ENCODE peak calls at places on chromosomes 3 and 15, in five cellular contexts. N is K562, X is A549, B is HCT116, Y is GM12878. M is an unnamed sample.

GRCh38 chr15:33074942-33075341 is 119.6 kb downstream of the FMN1 start:
- DNase-seq in X (no peak), N (no peak), Y (no peak), B (no peak), M (no peak)

GRCh38 chr3:156674911-156675743 is 737 bp downstream of the TIPARP start:
- DNase-seq in N (peak), Y (no peak), X (peak), B (no peak), M (peak)

GRCh38 chr3:17500618-17501017 is 241.8 kb downstream of the TBC1D5 start:
- DNase-seq in Y (no peak), N (no peak), X (no peak), B (peak), M (no peak)

GRCh38 chr3:57168151-57168550 is 3.0 kb upstream of the IL17RD start:
- DNase-seq in N (no peak), B (no peak), X (no peak), Y (no peak), M (no peak)

GRCh38 chr15:77417642-77418041 is 2.3 kb downstream of the PEAK1 start:
- DNase-seq in Y (no peak), X (no peak), B (no peak), N (no peak), M (no peak)

GRCh38 chr3:109687626-109688025 is 350.3 kb upstream of the DPPA4 start:
- DNase-seq in X (no peak), N (no peak), B (no peak), Y (no peak), M (no peak)

GRCh38 chr3:55639886-55640765 is 153.0 kb upstream of the WNT5A start:
- DNase-seq in Y (no peak), N (no peak), X (no peak), B (no peak), M (no peak)

GRCh38 chr3:148648685-148649352 is 48.9 kb upstream of the AGTR1 start:
- DNase-seq in B (no peak), X (peak), N (no peak), Y (no peak), M (no peak)

GRCh38 chr3:114307222-114307840 is 13.5 kb downstream of the TIGIT start:
- DNase-seq in N (no peak), Y (no peak), B (no peak), X (no peak), M (no peak)

GRCh38 chr3:141877911-141878310 is 1.5 kb downstream of the ATP1B3 start:
- DNase-seq in X (peak), N (no peak), Y (no peak), B (no peak), M (peak)

GRCh38 chr3:197598404-197598980 is 42.7 kb upstream of the BDH1 start:
- DNase-seq in N (no peak), X (no peak), Y (no peak), B (no peak), M (no peak)

GRCh38 chr3:142853270-142854163 is 35.4 kb downstream of the PCOLCE2 start:
- DNase-seq in N (no peak), Y (no peak), B (peak), X (peak), M (no peak)

GRCh38 chr3:43727930-43728329 is 37.2 kb downstream of the ABHD5 start:
- DNase-seq in Y (no peak), N (no peak), X (no peak), B (no peak), M (no peak)

GRCh38 chr3:53162672-53163458 is 1.9 kb downstream of the PRKCD start:
- DNase-seq in Y (no peak), B (no peak), X (no peak), N (peak), M (peak)

GRCh38 chr15:41984622-41985021 is 12.3 kb upstream of the EHD4 start:
- DNase-seq in X (no peak), N (no peak), B (no peak), Y (no peak), M (no peak)

GRCh38 chr3:42711491-42712343 is 9.1 kb upstream of the HHATL start:
- DNase-seq in Y (no peak), N (no peak), X (peak), B (no peak), M (no peak)

GRCh38 chr3:52636673-52637072 is 49.0 kb downstream of the PBRM1 start:
- DNase-seq in N (no peak), B (peak), Y (no peak), X (no peak), M (no peak)

GRCh38 chr3:57820479-57820878 is 64.4 kb downstream of the SLMAP start:
- DNase-seq in N (no peak), B (no peak), Y (no peak), X (no peak), M (no peak)

GRCh38 chr3:32502089-32502943 is at the start of gene CMTM6:
- DNase-seq in Y (no peak), N (peak), X (peak), B (peak), M (peak)

GRCh38 chr3:111976254-111976653 is 2.6 kb upstream of the ABHD10 start:
- DNase-seq in B (no peak), Y (no peak), N (no peak), X (no peak), M (no peak)

GRCh38 chr15:82539690-82540054 is 585 bp downstream of the RPS17 start:
- DNase-seq in Y (no peak), N (peak), X (no peak), B (no peak), M (peak)

GRCh38 chr15:81491414-81492101 is 117.5 kb upstream of the TMC3 start:
- DNase-seq in B (no peak), N (no peak), X (no peak), Y (no peak), M (no peak)

GRCh38 chr3:52289747-52290595 is 2.3 kb downstream of the GLYCTK start:
- DNase-seq in Y (no peak), X (no peak), N (no peak), B (no peak), M (no peak)

GRCh38 chr3:155535098-155535497 is 209.8 kb downstream of the PLCH1 start:
- DNase-seq in N (no peak), X (no peak), Y (no peak), B (no peak), M (no peak)

GRCh38 chr15:29747837-29748417 is 74.3 kb downstream of the TJP1 start:
- DNase-seq in N (no peak), X (no peak), B (peak), Y (no peak), M (no peak)

GRCh38 chr3:188431553-188431952 is 277.6 kb downstream of the LPP start:
- DNase-seq in Y (no peak), B (no peak), X (no peak), N (no peak), M (peak)

GRCh38 chr3:49170744-49171118 is 667 bp upstream of the KLHDC8B start:
- DNase-seq in N (no peak), X (no peak), B (no peak), Y (no peak), M (no peak)

GRCh38 chr3:4351164-4351855 is 48.1 kb downstream of the SETMAR start:
- DNase-seq in N (peak), X (no peak), B (no peak), Y (no peak), M (no peak)

GRCh38 chr15:64854041-64854440 is 12.3 kb downstream of the PLEKHO2 start:
- DNase-seq in X (no peak), Y (no peak), B (no peak), N (no peak), M (no peak)

GRCh38 chr15:33460166-33460805 is 149.5 kb downstream of the RYR3 start:
- DNase-seq in X (no peak), B (no peak), N (no peak), Y (no peak), M (no peak)

GRCh38 chr3:114411811-114412803 is 118.3 kb downstream of the TIGIT start:
- DNase-seq in Y (no peak), N (no peak), X (peak), B (peak), M (no peak)

GRCh38 chr3:111151438-111151837 is 79.8 kb downstream of the NECTIN3 start:
- DNase-seq in X (no peak), Y (no peak), B (peak), N (no peak), M (no peak)

GRCh38 chr3:61610316-61610715 is 48.9 kb downstream of the PTPRG start:
- DNase-seq in N (no peak), Y (no peak), B (no peak), X (no peak), M (no peak)

GRCh38 chr3:106438916-106439315 is 570.1 kb upstream of the CBLB start:
- DNase-seq in X (no peak), B (no peak), N (no peak), Y (no peak), M (no peak)

GRCh38 chr15:74062236-74062635 is 20.1 kb downstream of the GOLGA6A start:
- DNase-seq in Y (no peak), B (no peak), X (no peak), N (no peak), M (no peak)

GRCh38 chr15:65115542-65115941 is 542 bp upstream of the UBAP1L start:
- DNase-seq in X (no peak), Y (no peak), B (no peak), N (no peak), M (no peak)

GRCh38 chr3:49148159-49148558 is 15.3 kb upstream of the LAMB2 start:
- DNase-seq in X (no peak), N (no peak), Y (no peak), B (no peak), M (no peak)

GRCh38 chr3:159174715-159175390 is 373.0 kb downstream of the MFSD1 start:
- DNase-seq in X (no peak), Y (no peak), N (no peak), B (no peak), M (no peak)

GRCh38 chr15:88255496-88256171 is 905 bp downstream of the NTRK3 start:
- DNase-seq in B (no peak), Y (no peak), X (peak), N (no peak), M (no peak)

GRCh38 chr15:40080847-40081246 is 27.8 kb downstream of the BMF start:
- DNase-seq in X (no peak), Y (no peak), B (no peak), N (no peak), M (no peak)
- TF ChIP-seq MAX in X (no peak), Y (no peak), B (no peak), N (no peak), M (no peak)

GRCh38 chr3:130773371-130773770 is 26.7 kb upstream of the PIK3R4 start:
- DNase-seq in X (no peak), Y (no peak), N (no peak), B (no peak), M (no peak)
- H3K4me3 ChIP-seq in X (no peak), Y (no peak), N (no peak), B (no peak), M (no peak)

GRCh38 chr3:172040078-172040975 is 949 bp downstream of the FNDC3B start:
- DNase-seq in B (peak), X (peak), N (peak), Y (no peak), M (peak)
- TF ChIP-seq POLR2A in B (no peak), X (no peak), N (no peak), Y (peak), M (no peak)

DNA sequence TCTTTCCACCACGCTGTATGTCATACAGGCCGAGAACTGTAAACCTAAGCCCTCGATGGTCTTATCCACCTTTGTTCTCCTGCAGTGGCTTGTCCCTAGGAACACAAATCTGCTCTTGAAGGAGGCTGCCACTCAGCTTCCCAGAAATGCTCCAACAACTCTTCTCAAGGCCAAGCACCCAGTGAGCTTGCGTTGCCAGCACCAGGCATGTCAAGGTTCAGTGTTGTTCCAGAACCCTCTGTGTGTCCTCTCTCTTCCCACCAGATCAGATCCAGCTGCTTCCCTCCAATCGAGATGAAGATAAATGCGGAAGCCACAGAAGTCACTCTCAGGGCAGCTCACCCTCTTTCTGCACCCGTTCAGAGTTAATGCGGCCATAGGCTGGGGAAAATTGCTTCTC is 11.3 kb upstream of the MYZAP start:
- DNase-seq in B (no peak), N (no peak), X (no peak), Y (no peak), M (no peak)
- TF ChIP-seq MAX in B (no peak), N (no peak), X (no peak), Y (no peak), M (no peak)

GRCh38 chr15:26971303-26972018 is 480 bp downstream of the GABRG3 start:
- DNase-seq in Y (no peak), B (no peak), N (no peak), X (no peak), M (no peak)

GRCh38 chr15:26967719-26968269 is 3.2 kb upstream of the GABRG3 start:
- DNase-seq in B (no peak), Y (no peak), N (no peak), X (no peak), M (no peak)

GRCh38 chr15:26974120-26974780 is 3.3 kb downstream of the GABRG3 start:
- DNase-seq in B (no peak), N (peak), X (peak), Y (no peak), M (peak)

GRCh38 chr15:26972636-26973035 is 1.7 kb downstream of the GABRG3 start:
- DNase-seq in B (no peak), X (no peak), Y (no peak), N (no peak), M (no peak)

DNA sequence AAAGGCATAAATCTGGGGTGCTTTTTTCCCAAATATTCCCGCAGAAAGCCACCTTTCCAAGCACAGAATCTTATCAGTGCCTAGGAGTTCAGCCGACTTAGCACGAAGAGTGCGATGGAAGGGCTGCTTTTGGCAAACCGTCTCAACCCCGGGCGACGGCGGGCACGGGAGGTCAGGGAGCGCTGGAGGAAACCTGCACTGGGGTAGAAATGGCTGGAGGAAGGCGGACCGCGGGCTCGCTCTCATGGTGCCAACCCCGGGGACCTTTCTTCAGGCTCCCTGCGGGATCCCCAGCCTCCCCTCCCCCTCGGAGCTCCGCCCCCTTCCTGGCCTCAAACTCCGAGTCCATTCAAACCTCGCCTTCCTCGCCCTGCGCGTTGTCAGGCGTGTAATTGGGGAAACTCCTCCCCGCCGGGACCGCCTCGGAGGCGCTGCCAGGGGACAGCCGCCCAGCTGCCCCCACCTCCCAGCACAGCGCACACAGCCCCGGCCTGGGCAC is at the start of gene GABRG3:
- DNase-seq in N (no peak), X (peak), B (no peak), Y (no peak), M (no peak)
- H3K4me3 ChIP-seq in N (no peak), X (peak), B (no peak), Y (no peak), M (no peak)

GRCh38 chr3:196502775-196503181 is 790 bp downstream of the RNF168 start:
- DNase-seq in Y (no peak), N (peak), B (no peak), X (peak), M (peak)
- TF ChIP-seq POLR2A in Y (no peak), N (no peak), B (no peak), X (no peak), M (no peak)

GRCh38 chr15:51647128-51647562 is 24.6 kb upstream of the DMXL2 start:
- DNase-seq in Y (no peak), B (no peak), N (peak), X (no peak), M (peak)
- TF ChIP-seq MAX in Y (no peak), B (no peak), N (no peak), X (no peak), M (no peak)

DNA sequence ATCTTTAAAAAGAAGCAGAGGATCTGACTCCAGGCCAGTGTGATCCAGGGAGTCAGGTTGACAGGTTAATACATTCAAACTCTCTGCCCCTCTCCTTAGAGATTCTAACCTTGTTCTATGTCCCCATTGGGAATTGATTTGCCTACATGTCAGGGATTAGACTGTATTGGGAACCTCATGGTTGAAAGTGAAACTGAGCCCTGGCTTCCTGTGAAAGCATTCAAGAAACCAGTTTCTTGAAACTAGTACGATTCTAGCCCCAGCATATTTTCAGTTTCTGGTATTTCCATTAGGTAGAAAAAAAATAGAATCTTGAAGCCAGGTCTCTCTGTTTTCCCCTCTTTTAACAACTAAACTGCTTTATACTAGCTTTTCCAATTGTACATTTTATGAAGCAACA is 140.4 kb upstream of the ABI3BP start:
- DNase-seq in N (no peak), Y (no peak), B (no peak), X (no peak), M (no peak)
- H3K4me3 ChIP-seq in N (no peak), Y (no peak), B (no peak), X (no peak), M (no peak)

M was measured in NB4.